ENCODE peak calls at places on chromosomes 3 and 15, in five cellular contexts. L is stomach, H is neural progenitor cell, K is lung, Z is ovary. V is an unnamed sample. For H3K36me3, the result is how much of the 10 kb centered on the place peaks cover.

GRCh38 chr3:74847093-74847492 is 232.6 kb upstream of the CNTN3 start:
- DNase-seq in H (no peak), Z (no peak), K (no peak), L (no peak), V (no peak)

GRCh38 chr3:173173652-173174051 is 32.6 kb upstream of the SPATA16 start:
- DNase-seq in H (peak), Z (no peak), K (no peak), L (no peak), V (no peak)

GRCh38 chr15:78195735-78196201 is 38.6 kb downstream of the ACSBG1 start:
- DNase-seq in L (peak), K (no peak), H (peak), Z (no peak), V (peak)

GRCh38 chr3:43770426-43771103 is 79.8 kb downstream of the ABHD5 start:
- DNase-seq in H (no peak), K (peak), L (peak), Z (no peak), V (peak)

GRCh38 chr3:100615684-100616083 is 6.3 kb downstream of the ADGRG7 start:
- DNase-seq in H (no peak), L (no peak), K (no peak), Z (no peak), V (no peak)

GRCh38 chr3:123089611-123090301 is 22.9 kb downstream of the PDIA5 start:
- DNase-seq in Z (no peak), H (peak), K (no peak), L (peak), V (no peak)

GRCh38 chr3:106198828-106199194 is 330.0 kb upstream of the CBLB start:
- DNase-seq in L (no peak), Z (no peak), K (no peak), H (no peak), V (no peak)

GRCh38 chr3:25783661-25784512 is 644 bp upstream of the NGLY1 start:
- DNase-seq in Z (no peak), K (peak), L (peak), H (peak), V (no peak)

GRCh38 chr3:175726228-175726627 is 867.1 kb downstream of the NAALADL2 start:
- DNase-seq in H (no peak), L (no peak), K (no peak), Z (no peak), V (no peak)

GRCh38 chr3:57026918-57027317 is 33.5 kb upstream of the SPATA12 start:
- DNase-seq in K (no peak), H (no peak), L (no peak), Z (no peak), V (peak)

GRCh38 chr15:88950600-88951160 is 37.5 kb upstream of the MFGE8 start:
- DNase-seq in L (no peak), H (no peak), Z (no peak), K (no peak), V (no peak)

GRCh38 chr3:8767667-8768363 is 1.6 kb downstream of the OXTR start:
- DNase-seq in K (no peak), H (peak), L (peak), Z (peak), V (peak)

GRCh38 chr3:167700926-167701325 is 33.8 kb downstream of the PDCD10 start:
- DNase-seq in K (no peak), Z (no peak), L (no peak), H (no peak), V (no peak)

GRCh38 chr3:94036909-94037507 is 8.6 kb upstream of the STX19 start:
- DNase-seq in Z (no peak), H (peak), K (no peak), L (no peak), V (peak)

GRCh38 chr3:134419214-134419965 is 45.1 kb upstream of the AMOTL2 start:
- DNase-seq in K (no peak), H (no peak), L (no peak), Z (no peak), V (no peak)

GRCh38 chr3:181458857-181459256 is 252.9 kb upstream of the SOX2 start:
- DNase-seq in K (no peak), H (no peak), L (no peak), Z (no peak), V (no peak)

GRCh38 chr3:42116466-42116865 is 25.3 kb downstream of the TRAK1 start:
- DNase-seq in Z (no peak), H (no peak), K (no peak), L (no peak), V (no peak)

GRCh38 chr3:87076951-87077350 is 86.0 kb upstream of the VGLL3 start:
- DNase-seq in K (no peak), H (no peak), L (no peak), Z (no peak), V (no peak)

GRCh38 chr15:47796339-47796738 is 79.0 kb downstream of the SEMA6D start:
- DNase-seq in L (no peak), Z (no peak), K (no peak), H (no peak), V (no peak)

GRCh38 chr3:71444861-71445259 is 138.7 kb downstream of the FOXP1 start:
- DNase-seq in K (no peak), H (no peak), L (no peak), Z (no peak), V (no peak)

GRCh38 chr3:36447063-36447462 is 66.8 kb downstream of the STAC start:
- DNase-seq in H (no peak), L (no peak), Z (no peak), K (no peak), V (no peak)

GRCh38 chr3:194161181-194162045 is 25.5 kb downstream of the HES1 start:
- DNase-seq in Z (peak), L (peak), H (no peak), K (no peak), V (no peak)

GRCh38 chr3:17674082-17674686 is 68.2 kb downstream of the TBC1D5 start:
- DNase-seq in L (no peak), Z (no peak), H (no peak), K (no peak), V (no peak)

GRCh38 chr15:38354321-38354929 is 99.5 kb upstream of the FAM98B start:
- DNase-seq in H (peak), Z (peak), L (peak), K (peak), V (no peak)

GRCh38 chr3:135915206-135915605 is 50.3 kb upstream of the PPP2R3A start:
- DNase-seq in K (no peak), Z (no peak), H (no peak), L (no peak), V (no peak)

GRCh38 chr3:132822837-132823236 is 100.6 kb upstream of the NPHP3 start:
- DNase-seq in Z (no peak), H (no peak), K (no peak), L (no peak), V (no peak)

GRCh38 chr3:167983583-167983982 is 112.1 kb downstream of the GOLIM4 start:
- DNase-seq in K (no peak), L (no peak), Z (no peak), H (no peak), V (no peak)

GRCh38 chr15:62665449-62665848 is 377.1 kb upstream of the TPM1 start:
- DNase-seq in H (no peak), Z (no peak), L (no peak), K (no peak), V (no peak)

GRCh38 chr15:35994861-35995260 is 448.9 kb upstream of the DPH6 start:
- DNase-seq in K (no peak), L (no peak), H (no peak), Z (no peak), V (no peak)

GRCh38 chr3:54427951-54428871 is 305.9 kb downstream of the CACNA2D3 start:
- DNase-seq in L (peak), H (peak), K (peak), Z (peak), V (peak)

GRCh38 chr3:145882416-145882815 is 278.6 kb downstream of the PLOD2 start:
- DNase-seq in K (no peak), Z (no peak), H (no peak), L (peak), V (no peak)

DNA sequence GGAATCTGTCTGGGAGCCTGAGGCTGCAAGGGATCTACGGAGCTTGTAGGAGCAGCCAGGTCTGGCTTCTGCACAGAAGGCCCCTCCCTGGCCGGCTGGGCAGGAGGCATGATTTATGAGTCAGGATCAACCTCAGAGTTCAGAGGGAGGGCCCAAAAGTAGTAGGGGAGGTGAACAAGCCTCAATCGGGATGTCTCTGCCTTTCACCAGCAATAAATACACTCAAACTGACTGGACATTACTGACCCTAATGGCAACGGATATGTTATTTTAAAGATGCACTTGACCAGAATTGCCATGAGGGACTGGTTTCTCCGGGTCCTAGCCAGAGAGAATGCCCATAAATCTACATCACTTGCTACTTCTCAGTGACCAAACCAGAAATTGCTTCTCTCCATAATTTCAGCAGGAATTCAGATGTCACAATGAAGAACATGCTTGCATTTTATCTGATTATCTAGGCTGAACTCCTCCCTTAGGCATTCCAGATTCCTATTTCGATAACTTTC is 109.6 kb upstream of the LMOD3 start:
- DNase-seq in K (no peak), Z (no peak), H (no peak), L (peak), V (no peak)
- H3K36me3 ChIP-seq in K (under half), Z (under half), H (under half), L (under half), V (under half)

DNA sequence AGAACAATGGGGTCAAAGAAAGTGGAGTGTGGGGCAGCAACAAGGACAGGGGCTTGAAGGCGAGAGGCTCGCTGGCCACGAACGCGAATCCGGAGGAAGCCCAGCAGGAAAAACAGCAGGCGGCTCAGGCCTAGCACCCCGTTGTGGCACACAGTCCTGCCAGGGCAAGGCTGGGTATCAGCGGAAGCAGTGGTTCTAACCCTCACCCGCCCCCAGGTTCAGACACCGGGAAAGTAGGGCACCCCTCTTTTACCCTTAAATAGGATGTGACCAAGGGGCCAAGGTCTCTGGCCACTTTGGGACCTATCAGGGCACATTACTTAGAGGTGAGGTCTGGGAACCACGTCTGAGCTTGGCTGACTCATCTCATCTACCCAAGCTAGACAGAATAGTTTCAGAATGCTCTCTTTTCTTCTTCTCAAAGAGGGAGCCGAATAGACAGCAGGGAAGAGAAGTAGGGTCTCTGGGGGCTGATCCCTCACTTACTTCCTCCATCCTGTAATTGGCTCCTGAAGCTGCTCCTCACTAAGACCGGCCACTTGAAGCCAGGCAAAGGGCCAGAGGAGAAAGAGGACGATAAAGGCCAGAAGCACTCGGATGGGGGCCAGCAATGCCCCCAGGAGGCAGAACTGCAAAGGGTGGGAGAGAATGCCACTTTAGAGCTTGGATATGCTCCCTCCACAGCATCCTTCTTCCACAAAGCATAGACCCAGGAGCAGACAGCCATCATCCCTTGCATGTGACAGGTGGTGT is 1.7 kb downstream of the LPCAT4 start:
- DNase-seq in H (no peak), Z (no peak), K (no peak), L (no peak), V (no peak)
- H3K4me3 ChIP-seq in H (peak), Z (no peak), K (no peak), L (peak), V (no peak)

GRCh38 chr3:14446988-14447570 is 44.7 kb downstream of the SLC6A6 start:
- DNase-seq in H (no peak), K (no peak), Z (no peak), L (no peak), V (no peak)

GRCh38 chr3:14448756-14449728 is 46.6 kb downstream of the SLC6A6 start:
- DNase-seq in K (no peak), Z (no peak), H (no peak), L (no peak), V (no peak)

GRCh38 chr3:14450506-14450905 is 48.1 kb downstream of the SLC6A6 start:
- DNase-seq in L (no peak), K (no peak), Z (no peak), H (no peak), V (no peak)

GRCh38 chr3:14445773-14446172 is 43.4 kb downstream of the SLC6A6 start:
- DNase-seq in H (no peak), L (no peak), K (no peak), Z (no peak), V (no peak)

GRCh38 chr3:14448063-14448462 is 45.7 kb downstream of the SLC6A6 start:
- DNase-seq in K (no peak), H (no peak), Z (no peak), L (no peak), V (no peak)
- H3K36me3 ChIP-seq in K (half or more), H (under half), Z (under half), L (half or more), V (under half)

GRCh38 chr3:127889461-127889863 is 25.6 kb upstream of the KBTBD12 start:
- DNase-seq in Z (no peak), L (no peak), H (no peak), K (no peak), V (no peak)
- H3K4me3 ChIP-seq in Z (no peak), L (no peak), H (no peak), K (no peak), V (no peak)

DNA sequence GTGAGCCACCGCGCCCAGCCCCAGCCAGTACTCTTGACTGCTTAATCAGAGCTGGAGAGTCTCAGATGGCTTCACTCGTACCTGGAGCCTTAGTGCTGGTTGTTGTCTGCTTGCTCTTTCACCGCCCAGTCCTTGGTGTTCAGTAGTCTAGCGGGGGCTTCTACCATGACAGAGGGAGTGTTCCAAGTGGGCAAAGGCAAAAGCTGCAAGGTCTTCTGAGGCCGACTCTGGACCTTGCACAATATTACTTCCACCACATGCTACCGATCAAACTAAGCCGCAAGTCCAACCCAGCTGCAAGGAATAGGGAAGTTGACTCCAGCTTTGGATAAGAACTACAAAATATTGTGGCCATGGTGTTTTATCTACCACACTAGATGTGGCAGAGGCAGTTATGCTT is 6.6 kb downstream of the PARL start:
- DNase-seq in L (no peak), H (no peak), Z (no peak), K (no peak), V (no peak)
- H3K36me3 ChIP-seq in L (under half), H (under half), Z (under half), K (under half), V (under half)

V was measured in mucosa of descending colon.